ENCODE peak calls at places on chromosomes 7 and 10, in ten cellular contexts. M, F, Z, E, U, H, O, L, B and D are unnamed samples. For H3K9me2, the result is how much of the 10 kb centered on the place peaks cover.

GRCh38 chr7:82343-83155 is 109.8 kb upstream of the FAM20C start:
- DNase-seq in M (no peak), F (no peak), Z (no peak), E (peak), U (no peak), H (peak), O (no peak), L (peak), B (no peak), D (no peak)

GRCh38 chr7:81161459-81162075 is 242.7 kb upstream of the SEMA3C start:
- DNase-seq in M (peak), F (no peak), Z (peak), E (peak), U (peak), H (no peak), O (peak), L (no peak), B (no peak), D (no peak)

GRCh38 chr7:45874408-45875131 is 1.7 kb upstream of the CCDC201 start:
- DNase-seq in M (peak), F (no peak), Z (peak), E (no peak), U (peak), H (no peak), O (no peak), L (no peak), B (no peak), D (no peak)

GRCh38 chr7:2934211-2934731 is 90.2 kb upstream of the GNA12 start:
- DNase-seq in M (peak), F (no peak), Z (peak), E (peak), U (peak), H (peak), O (peak), L (no peak), B (no peak), D (no peak)

GRCh38 chr10:124156524-124157225 is 63.3 kb upstream of the CHST15 start:
- DNase-seq in M (no peak), F (peak), Z (no peak), E (no peak), U (no peak), H (no peak), O (no peak), L (peak), B (no peak), D (no peak)

GRCh38 chr10:5617521-5617920 is 48.9 kb downstream of the ASB13 start:
- DNase-seq in M (no peak), F (no peak), Z (no peak), E (no peak), U (no peak), H (no peak), O (no peak), L (no peak), B (no peak), D (no peak)

GRCh38 chr10:13973742-13974141 is 357.0 kb downstream of the FRMD4A start:
- DNase-seq in M (no peak), F (no peak), Z (no peak), E (no peak), U (no peak), H (peak), O (no peak), L (no peak), B (no peak), D (no peak)

GRCh38 chr10:31650010-31650409 is 278.6 kb downstream of the ARHGAP12 start:
- DNase-seq in M (peak), F (no peak), Z (peak), E (peak), U (peak), H (peak), O (no peak), L (no peak), B (no peak), D (no peak)

GRCh38 chr7:99898836-99899235 is 20.5 kb downstream of the TRIM4 start:
- DNase-seq in M (no peak), F (no peak), Z (no peak), E (no peak), U (no peak), H (no peak), O (no peak), L (no peak), B (no peak), D (no peak)

GRCh38 chr7:66281678-66282593 is 76.8 kb downstream of the TPST1 start:
- DNase-seq in M (peak), F (no peak), Z (peak), E (peak), U (peak), H (no peak), O (peak), L (no peak), B (no peak), D (no peak)

GRCh38 chr7:106604303-106604918 is 56.5 kb downstream of the CCDC71L start:
- DNase-seq in M (no peak), F (no peak), Z (no peak), E (no peak), U (no peak), H (no peak), O (no peak), L (no peak), B (peak), D (no peak)

GRCh38 chr10:49601857-49602256 is 8.3 kb upstream of the SLC18A3 start:
- DNase-seq in M (peak), F (no peak), Z (no peak), E (no peak), U (peak), H (no peak), O (no peak), L (no peak), B (no peak), D (no peak)

GRCh38 chr7:23105644-23106490 is at the start of gene KLHL7:
- DNase-seq in M (peak), F (peak), Z (peak), E (peak), U (peak), H (peak), O (peak), L (peak), B (peak), D (peak)

GRCh38 chr7:113197274-113197673 is 78.9 kb upstream of the SMIM30 start:
- DNase-seq in M (peak), F (no peak), Z (no peak), E (no peak), U (peak), H (no peak), O (no peak), L (no peak), B (no peak), D (no peak)

GRCh38 chr7:158576050-158576762 is 11.4 kb downstream of the PTPRN2 start:
- DNase-seq in M (no peak), F (no peak), Z (no peak), E (no peak), U (no peak), H (no peak), O (no peak), L (no peak), B (no peak), D (peak)

GRCh38 chr10:47090042-47090441 is 178.8 kb downstream of the PTPN20 start:
- DNase-seq in M (no peak), F (no peak), Z (no peak), E (no peak), U (no peak), H (no peak), O (no peak), L (no peak), B (no peak), D (no peak)

GRCh38 chr7:134782121-134782623 is 2.7 kb downstream of the CALD1 start:
- DNase-seq in M (peak), F (no peak), Z (no peak), E (no peak), U (no peak), H (no peak), O (no peak), L (no peak), B (no peak), D (no peak)

GRCh38 chr10:97540669-97541500 is 31.7 kb upstream of the ANKRD2 start:
- DNase-seq in M (peak), F (no peak), Z (no peak), E (no peak), U (no peak), H (no peak), O (no peak), L (peak), B (no peak), D (no peak)

GRCh38 chr10:132714906-132715790 is 70.8 kb downstream of the NKX6-2 start:
- DNase-seq in M (no peak), F (no peak), Z (no peak), E (no peak), U (no peak), H (no peak), O (no peak), L (no peak), B (no peak), D (no peak)

GRCh38 chr7:4753610-4754432 is 21.6 kb upstream of the AP5Z1 start:
- DNase-seq in M (peak), F (peak), Z (peak), E (peak), U (peak), H (peak), O (peak), L (peak), B (peak), D (peak)

GRCh38 chr10:98254234-98254858 is 13.6 kb downstream of the LOXL4 start:
- DNase-seq in M (no peak), F (no peak), Z (no peak), E (no peak), U (no peak), H (peak), O (no peak), L (no peak), B (peak), D (no peak)

DNA sequence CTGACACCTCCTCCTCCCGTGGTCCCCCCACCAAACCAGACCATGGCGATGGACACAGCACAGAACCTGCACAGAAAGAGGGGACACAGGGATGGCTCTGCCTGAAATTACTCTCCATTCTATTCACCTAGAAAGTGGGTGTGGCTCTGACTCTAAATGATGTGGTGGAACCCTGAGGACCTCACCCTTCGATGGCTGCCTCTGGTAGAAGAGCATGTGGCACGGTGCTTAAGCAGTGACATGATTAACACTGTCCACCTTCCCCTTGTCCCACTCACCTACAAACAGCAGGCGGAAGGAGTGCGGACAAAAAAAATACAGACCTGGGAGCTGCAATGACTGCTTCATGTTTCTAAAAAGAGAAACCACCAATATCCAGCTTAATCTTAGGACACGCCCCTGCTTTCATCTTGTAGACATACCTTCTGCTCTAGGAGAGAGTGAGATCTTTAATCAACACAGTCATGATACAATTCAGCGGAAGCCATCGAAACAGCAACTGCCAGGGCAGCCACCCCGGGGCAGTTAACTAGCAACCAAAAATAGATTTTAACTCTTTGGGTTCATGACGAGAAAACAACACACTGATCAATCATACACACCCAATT is 11.4 kb downstream of the JCAD start:
- DNase-seq in M (no peak), F (no peak), Z (no peak), E (no peak), U (no peak), H (no peak), O (no peak), L (no peak), B (no peak), D (no peak)
- H3K27ac ChIP-seq in M (no peak), F (no peak), Z (no peak), E (no peak), U (no peak), H (no peak), O (no peak), L (no peak), B (no peak), D (no peak)

GRCh38 chr10:71908998-71909397 is 55.2 kb upstream of the CHST3 start:
- DNase-seq in M (no peak), F (peak), Z (no peak), E (no peak), U (no peak), H (no peak), O (no peak), L (no peak), B (peak), D (no peak)

GRCh38 chr10:71909399-71910083 is 54.7 kb upstream of the CHST3 start:
- DNase-seq in M (no peak), F (peak), Z (no peak), E (no peak), U (no peak), H (no peak), O (no peak), L (no peak), B (peak), D (no peak)

GRCh38 chr10:71912431-71912830 is 51.8 kb upstream of the CHST3 start:
- DNase-seq in M (peak), F (no peak), Z (no peak), E (no peak), U (peak), H (no peak), O (no peak), L (peak), B (no peak), D (no peak)

GRCh38 chr10:71916827-71917226 is 47.4 kb upstream of the CHST3 start:
- DNase-seq in M (no peak), F (peak), Z (no peak), E (no peak), U (no peak), H (no peak), O (no peak), L (no peak), B (no peak), D (no peak)

DNA sequence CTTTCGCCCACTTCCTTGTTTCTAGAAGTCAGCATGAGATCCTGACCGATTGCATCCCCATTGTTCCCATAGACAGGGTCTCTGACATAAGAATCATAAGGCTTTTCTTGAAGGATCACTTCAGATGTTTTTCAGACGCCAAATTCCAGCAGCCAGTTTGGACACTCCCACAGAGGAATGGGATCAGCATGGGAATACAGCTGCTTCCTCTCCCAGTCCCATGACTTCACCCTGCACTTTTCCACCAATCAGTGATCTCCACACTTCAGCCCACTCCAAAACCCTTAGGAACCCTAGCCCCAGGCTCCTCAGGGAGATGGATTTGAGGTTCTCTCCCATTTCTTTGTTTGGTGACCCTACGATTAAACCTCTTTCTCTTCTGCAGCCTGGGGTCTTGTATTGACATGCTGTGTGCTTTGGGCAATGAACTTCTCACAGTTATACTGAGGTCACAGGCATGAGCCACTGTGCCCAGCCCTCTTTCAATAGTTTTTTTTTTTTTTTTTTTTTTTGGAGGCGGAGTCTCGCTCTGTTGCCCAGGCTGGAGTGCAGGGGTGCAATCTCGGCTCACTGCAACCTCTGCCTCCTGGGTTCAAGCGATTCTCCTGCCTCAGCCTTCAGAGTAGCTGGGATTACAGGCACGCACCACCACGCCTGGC is 52.8 kb upstream of the CHST3 start:
- DNase-seq in M (peak), F (no peak), Z (no peak), E (no peak), U (no peak), H (no peak), O (no peak), L (no peak), B (no peak), D (no peak)
- H3K9me2 ChIP-seq in M (under half), F (under half), Z (under half), E (under half), U (under half), H (under half), O (under half), L (under half), B (under half), D (under half)

GRCh38 chr10:88949912-88950664 is 2.5 kb downstream of the ACTA2 start:
- DNase-seq in M (peak), F (no peak), Z (no peak), E (no peak), U (no peak), H (no peak), O (no peak), L (no peak), B (no peak), D (no peak)

GRCh38 chr10:88946965-88947590 is 5.5 kb downstream of the ACTA2 start:
- DNase-seq in M (no peak), F (no peak), Z (no peak), E (no peak), U (no peak), H (no peak), O (no peak), L (no peak), B (no peak), D (no peak)

GRCh38 chr10:88946200-88946599 is 6.4 kb downstream of the ACTA2 start:
- DNase-seq in M (no peak), F (no peak), Z (no peak), E (no peak), U (no peak), H (no peak), O (no peak), L (no peak), B (no peak), D (no peak)

GRCh38 chr10:88952647-88953111 is at the start of gene ACTA2:
- DNase-seq in M (peak), F (no peak), Z (no peak), E (peak), U (no peak), H (peak), O (no peak), L (no peak), B (no peak), D (no peak)

GRCh38 chr10:88949051-88949450 is 3.5 kb downstream of the ACTA2 start:
- DNase-seq in M (no peak), F (no peak), Z (no peak), E (no peak), U (no peak), H (no peak), O (no peak), L (no peak), B (no peak), D (no peak)
- H3K27ac ChIP-seq in M (no peak), F (no peak), Z (no peak), E (no peak), U (no peak), H (peak), O (no peak), L (no peak), B (no peak), D (no peak)

GRCh38 chr7:55429835-55430499 is 64.8 kb downstream of the LANCL2 start:
- DNase-seq in M (no peak), F (no peak), Z (no peak), E (no peak), U (no peak), H (no peak), O (no peak), L (peak), B (no peak), D (no peak)
- H3K9me2 ChIP-seq in M (under half), F (under half), Z (under half), E (under half), U (under half), H (under half), O (under half), L (under half), B (under half), D (under half)

DNA sequence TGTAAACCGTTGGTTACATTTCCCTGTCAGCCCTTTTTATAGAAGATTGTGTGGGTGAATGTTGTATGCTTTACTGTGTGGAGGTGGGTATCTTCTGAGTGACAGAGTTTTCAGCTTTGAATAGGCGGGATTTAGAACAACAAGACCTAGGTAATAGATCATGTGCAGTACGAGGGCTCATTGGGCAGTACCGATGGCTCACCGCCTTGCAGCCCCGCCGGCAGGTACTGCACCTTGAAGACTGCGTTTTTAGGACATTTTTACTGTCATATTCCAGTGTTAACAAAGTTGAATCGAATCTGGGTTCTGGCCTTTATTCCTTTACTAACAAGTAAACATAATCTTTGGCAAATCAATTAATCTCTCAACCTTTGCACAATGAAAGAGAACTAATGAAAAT is 55.9 kb upstream of the NCF1 start:
- DNase-seq in M (no peak), F (no peak), Z (no peak), E (no peak), U (no peak), H (no peak), O (no peak), L (no peak), B (no peak), D (no peak)
- H3K27ac ChIP-seq in M (no peak), F (no peak), Z (no peak), E (no peak), U (no peak), H (no peak), O (no peak), L (no peak), B (no peak), D (no peak)